ENCODE peak calls at places on chromosomes 4 and X, in eight cellular contexts. One of them, this sample, is unnamed.

GRCh38 chrX:9526965-9527364 is 62.1 kb downstream of the TBL1X start:
- DNase-seq in AG10803: no peak
- DNase-seq in fibroblast of lung: no peak
- DNase-seq in BE2C: no peak
- DNase-seq in HFFc6: no peak
- DNase-seq in IMR-90: no peak
- DNase-seq in brain microvascular endothelial cell: no peak
- DNase-seq in CD4-positive, alpha-beta T cell: no peak
- DNase-seq in this sample: no peak

GRCh38 chr4:1192493-1193205 is 20.3 kb upstream of the SPON2 start:
- DNase-seq in AG10803: no peak
- DNase-seq in fibroblast of lung: no peak
- DNase-seq in brain microvascular endothelial cell: no peak
- DNase-seq in HFFc6: no peak
- DNase-seq in BE2C: no peak
- DNase-seq in IMR-90: no peak
- DNase-seq in CD4-positive, alpha-beta T cell: no peak
- DNase-seq in this sample: peak

GRCh38 chr4:47270226-47270888 is 193.1 kb downstream of the COMMD8 start:
- DNase-seq in BE2C: no peak
- DNase-seq in brain microvascular endothelial cell: no peak
- DNase-seq in AG10803: no peak
- DNase-seq in IMR-90: peak
- DNase-seq in HFFc6: no peak
- DNase-seq in CD4-positive, alpha-beta T cell: no peak
- DNase-seq in fibroblast of lung: no peak
- DNase-seq in this sample: no peak

GRCh38 chr4:78809928-78810835 is 34.0 kb downstream of the BMP2K start:
- DNase-seq in brain microvascular endothelial cell: no peak
- DNase-seq in HFFc6: no peak
- DNase-seq in CD4-positive, alpha-beta T cell: no peak
- DNase-seq in fibroblast of lung: no peak
- DNase-seq in BE2C: no peak
- DNase-seq in IMR-90: no peak
- DNase-seq in AG10803: no peak
- DNase-seq in this sample: no peak

GRCh38 chr4:33696586-33696985 is 2547.7 kb downstream of the ARAP2 start:
- DNase-seq in brain microvascular endothelial cell: no peak
- DNase-seq in CD4-positive, alpha-beta T cell: no peak
- DNase-seq in fibroblast of lung: peak
- DNase-seq in BE2C: no peak
- DNase-seq in HFFc6: no peak
- DNase-seq in IMR-90: no peak
- DNase-seq in AG10803: no peak
- DNase-seq in this sample: no peak

GRCh38 chrX:107571296-107571998 is 56.9 kb upstream of the PRPS1 start:
- DNase-seq in BE2C: no peak
- DNase-seq in brain microvascular endothelial cell: peak
- DNase-seq in AG10803: peak
- DNase-seq in fibroblast of lung: peak
- DNase-seq in HFFc6: peak
- DNase-seq in IMR-90: peak
- DNase-seq in CD4-positive, alpha-beta T cell: no peak
- DNase-seq in this sample: no peak

GRCh38 chr4:41796545-41797210 is 48.2 kb upstream of the PHOX2B start:
- DNase-seq in fibroblast of lung: no peak
- DNase-seq in brain microvascular endothelial cell: no peak
- DNase-seq in AG10803: no peak
- DNase-seq in BE2C: peak
- DNase-seq in CD4-positive, alpha-beta T cell: no peak
- DNase-seq in HFFc6: no peak
- DNase-seq in IMR-90: no peak
- DNase-seq in this sample: no peak

GRCh38 chr4:153579410-153579809 is 104.7 kb upstream of the TLR2 start:
- DNase-seq in fibroblast of lung: no peak
- DNase-seq in BE2C: no peak
- DNase-seq in brain microvascular endothelial cell: no peak
- DNase-seq in IMR-90: no peak
- DNase-seq in AG10803: no peak
- DNase-seq in CD4-positive, alpha-beta T cell: no peak
- DNase-seq in HFFc6: no peak
- DNase-seq in this sample: no peak

GRCh38 chr4:104589264-104589868 is 94.7 kb upstream of the CXXC4 start:
- DNase-seq in brain microvascular endothelial cell: no peak
- DNase-seq in IMR-90: no peak
- DNase-seq in AG10803: no peak
- DNase-seq in CD4-positive, alpha-beta T cell: no peak
- DNase-seq in BE2C: no peak
- DNase-seq in HFFc6: no peak
- DNase-seq in fibroblast of lung: no peak
- DNase-seq in this sample: no peak

GRCh38 chr4:113657834-113658233 is 103.7 kb downstream of the CAMK2D start:
- DNase-seq in CD4-positive, alpha-beta T cell: no peak
- DNase-seq in fibroblast of lung: peak
- DNase-seq in IMR-90: peak
- DNase-seq in BE2C: no peak
- DNase-seq in brain microvascular endothelial cell: no peak
- DNase-seq in HFFc6: no peak
- DNase-seq in AG10803: no peak
- DNase-seq in this sample: no peak

GRCh38 chr4:25161599-25161960 is 1.3 kb upstream of the SEPSECS start:
- DNase-seq in CD4-positive, alpha-beta T cell: no peak
- DNase-seq in brain microvascular endothelial cell: no peak
- DNase-seq in AG10803: no peak
- DNase-seq in IMR-90: no peak
- DNase-seq in fibroblast of lung: peak
- DNase-seq in HFFc6: peak
- DNase-seq in BE2C: no peak
- DNase-seq in this sample: no peak

GRCh38 chrX:2828404-2829065 is at the start of gene GYG2:
- DNase-seq in HFFc6: no peak
- DNase-seq in fibroblast of lung: peak
- DNase-seq in BE2C: peak
- DNase-seq in IMR-90: peak
- DNase-seq in AG10803: no peak
- DNase-seq in CD4-positive, alpha-beta T cell: no peak
- DNase-seq in brain microvascular endothelial cell: no peak
- DNase-seq in this sample: no peak

GRCh38 chr4:81052119-81053068 is 21.9 kb downstream of the BMP3 start:
- DNase-seq in HFFc6: peak
- DNase-seq in IMR-90: peak
- DNase-seq in BE2C: peak
- DNase-seq in AG10803: peak
- DNase-seq in brain microvascular endothelial cell: peak
- DNase-seq in CD4-positive, alpha-beta T cell: peak
- DNase-seq in fibroblast of lung: peak
- DNase-seq in this sample: peak

DNA sequence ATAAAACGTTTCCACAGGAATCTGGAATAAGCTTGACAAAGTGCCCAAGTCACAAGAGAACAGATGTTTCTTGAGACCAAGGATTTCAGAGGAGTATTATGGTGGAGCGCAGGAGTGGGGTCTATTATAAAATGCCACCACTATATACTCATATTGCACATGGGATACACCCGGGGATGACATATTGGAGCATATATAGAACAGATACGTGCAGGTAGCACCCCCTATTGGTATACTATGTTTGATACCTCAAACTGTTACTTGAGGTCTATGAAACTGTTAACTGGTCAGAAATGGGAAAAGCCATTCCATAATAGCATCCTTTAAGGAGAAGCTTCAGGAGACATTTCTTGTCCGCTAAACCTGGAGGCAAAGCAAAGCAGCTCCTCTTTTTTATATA is 86.0 kb downstream of the PCYT1B start:
- DNase-seq in CD4-positive, alpha-beta T cell: no peak
- DNase-seq in fibroblast of lung: no peak
- DNase-seq in brain microvascular endothelial cell: no peak
- DNase-seq in AG10803: peak
- DNase-seq in HFFc6: peak
- DNase-seq in BE2C: no peak
- DNase-seq in IMR-90: peak
- DNase-seq in this sample: no peak
- TF ChIP-seq CTCF in CD4-positive, alpha-beta T cell: no peak
- TF ChIP-seq CTCF in fibroblast of lung: no peak
- TF ChIP-seq CTCF in brain microvascular endothelial cell: no peak
- TF ChIP-seq CTCF in AG10803: peak
- TF ChIP-seq CTCF in HFFc6: peak
- TF ChIP-seq CTCF in BE2C: peak
- TF ChIP-seq CTCF in IMR-90: peak
- TF ChIP-seq CTCF in this sample: no peak

GRCh38 chrX:120629667-120630537 is at the start of gene C1GALT1C1:
- DNase-seq in brain microvascular endothelial cell: peak
- DNase-seq in BE2C: peak
- DNase-seq in AG10803: peak
- DNase-seq in HFFc6: peak
- DNase-seq in CD4-positive, alpha-beta T cell: peak
- DNase-seq in fibroblast of lung: peak
- DNase-seq in IMR-90: peak
- DNase-seq in this sample: peak
- TF ChIP-seq CTCF in brain microvascular endothelial cell: no peak
- TF ChIP-seq CTCF in BE2C: peak
- TF ChIP-seq CTCF in AG10803: no peak
- TF ChIP-seq CTCF in HFFc6: no peak
- TF ChIP-seq CTCF in CD4-positive, alpha-beta T cell: no peak
- TF ChIP-seq CTCF in fibroblast of lung: no peak
- TF ChIP-seq CTCF in IMR-90: no peak
- TF ChIP-seq CTCF in this sample: no peak

GRCh38 chrX:8305336-8305735 is 134.3 kb upstream of the VCX2 start:
- DNase-seq in IMR-90: no peak
- DNase-seq in HFFc6: no peak
- DNase-seq in brain microvascular endothelial cell: no peak
- DNase-seq in fibroblast of lung: peak
- DNase-seq in BE2C: no peak
- DNase-seq in CD4-positive, alpha-beta T cell: no peak
- DNase-seq in AG10803: no peak
- DNase-seq in this sample: no peak

GRCh38 chrX:8304668-8305067 is 133.6 kb upstream of the VCX2 start:
- DNase-seq in fibroblast of lung: peak
- DNase-seq in IMR-90: no peak
- DNase-seq in AG10803: no peak
- DNase-seq in HFFc6: no peak
- DNase-seq in CD4-positive, alpha-beta T cell: no peak
- DNase-seq in BE2C: no peak
- DNase-seq in brain microvascular endothelial cell: no peak
- DNase-seq in this sample: no peak

DNA sequence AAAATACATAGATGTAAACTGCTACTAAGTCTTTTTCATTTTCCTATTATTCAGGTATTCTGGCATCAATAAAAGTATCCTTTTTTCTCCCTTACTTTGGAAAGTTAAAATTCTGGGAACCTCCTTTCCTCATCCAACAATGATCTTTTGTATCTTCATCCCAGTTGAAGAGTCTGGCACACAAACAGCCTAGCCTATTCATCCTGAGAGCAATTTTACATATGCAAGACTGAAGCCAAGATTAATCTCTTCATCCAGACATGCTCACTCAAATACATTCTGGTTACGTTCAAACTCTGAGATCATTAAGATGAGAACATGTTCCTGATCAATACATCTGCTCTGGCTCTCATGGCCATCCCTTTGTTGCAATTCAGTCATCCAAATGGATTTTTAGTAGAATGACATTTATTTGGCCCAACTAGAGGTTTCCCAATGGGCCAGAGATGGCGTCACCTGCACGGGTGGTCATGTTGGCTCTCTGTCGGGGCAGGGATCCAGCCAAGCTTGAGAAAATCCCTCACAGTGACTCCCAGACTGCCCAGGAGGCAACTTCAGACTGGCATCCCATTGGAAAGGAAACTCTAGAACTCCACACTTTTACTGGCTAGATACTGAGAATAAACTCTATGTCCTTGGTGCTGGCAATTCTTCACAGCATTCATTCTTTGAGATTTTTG is 135.4 kb upstream of the VCX2 start:
- DNase-seq in brain microvascular endothelial cell: no peak
- DNase-seq in AG10803: no peak
- DNase-seq in fibroblast of lung: peak
- DNase-seq in HFFc6: no peak
- DNase-seq in IMR-90: no peak
- DNase-seq in BE2C: no peak
- DNase-seq in CD4-positive, alpha-beta T cell: no peak
- DNase-seq in this sample: no peak
- TF ChIP-seq CTCF in brain microvascular endothelial cell: no peak
- TF ChIP-seq CTCF in AG10803: no peak
- TF ChIP-seq CTCF in fibroblast of lung: no peak
- TF ChIP-seq CTCF in HFFc6: no peak
- TF ChIP-seq CTCF in IMR-90: no peak
- TF ChIP-seq CTCF in BE2C: no peak
- TF ChIP-seq CTCF in CD4-positive, alpha-beta T cell: no peak
- TF ChIP-seq CTCF in this sample: no peak

GRCh38 chr4:162837679-162838078 is 329.0 kb downstream of the NAF1 start:
- DNase-seq in BE2C: no peak
- DNase-seq in IMR-90: no peak
- DNase-seq in AG10803: no peak
- DNase-seq in HFFc6: no peak
- DNase-seq in brain microvascular endothelial cell: no peak
- DNase-seq in CD4-positive, alpha-beta T cell: no peak
- DNase-seq in fibroblast of lung: no peak
- DNase-seq in this sample: no peak

GRCh38 chr4:162837241-162837640 is 329.4 kb downstream of the NAF1 start:
- DNase-seq in HFFc6: no peak
- DNase-seq in BE2C: no peak
- DNase-seq in brain microvascular endothelial cell: no peak
- DNase-seq in AG10803: no peak
- DNase-seq in IMR-90: no peak
- DNase-seq in fibroblast of lung: no peak
- DNase-seq in CD4-positive, alpha-beta T cell: no peak
- DNase-seq in this sample: no peak

GRCh38 chr4:162838671-162839070 is 328.0 kb downstream of the NAF1 start:
- DNase-seq in fibroblast of lung: peak
- DNase-seq in BE2C: no peak
- DNase-seq in IMR-90: no peak
- DNase-seq in AG10803: no peak
- DNase-seq in brain microvascular endothelial cell: peak
- DNase-seq in CD4-positive, alpha-beta T cell: no peak
- DNase-seq in HFFc6: no peak
- DNase-seq in this sample: no peak

GRCh38 chr4:162841769-162842168 is 324.9 kb downstream of the NAF1 start:
- DNase-seq in fibroblast of lung: no peak
- DNase-seq in brain microvascular endothelial cell: no peak
- DNase-seq in BE2C: no peak
- DNase-seq in HFFc6: no peak
- DNase-seq in AG10803: no peak
- DNase-seq in CD4-positive, alpha-beta T cell: no peak
- DNase-seq in IMR-90: no peak
- DNase-seq in this sample: no peak

GRCh38 chr4:162839814-162840213 is 326.9 kb downstream of the NAF1 start:
- DNase-seq in HFFc6: no peak
- DNase-seq in brain microvascular endothelial cell: no peak
- DNase-seq in AG10803: no peak
- DNase-seq in CD4-positive, alpha-beta T cell: no peak
- DNase-seq in fibroblast of lung: no peak
- DNase-seq in IMR-90: no peak
- DNase-seq in BE2C: no peak
- DNase-seq in this sample: no peak
- TF ChIP-seq CTCF in HFFc6: no peak
- TF ChIP-seq CTCF in brain microvascular endothelial cell: no peak
- TF ChIP-seq CTCF in AG10803: no peak
- TF ChIP-seq CTCF in CD4-positive, alpha-beta T cell: no peak
- TF ChIP-seq CTCF in fibroblast of lung: no peak
- TF ChIP-seq CTCF in IMR-90: no peak
- TF ChIP-seq CTCF in BE2C: peak
- TF ChIP-seq CTCF in this sample: no peak

This sample was measured in omental fat pad.